ENCODE peak calls at places on chromosomes 12 and 14, in ten cellular contexts. One of them, this sample, is unnamed. For H3K4me1, the result is how much of the 10 kb centered on the place peaks cover.

GRCh38 chr14:31189346-31190219 is 18.0 kb downstream of the HECTD1 start:
- DNase-seq in neuronal stem cell: no peak
- DNase-seq in heart right ventricle: no peak
- DNase-seq in neural progenitor cell: no peak
- DNase-seq in breast epithelium: no peak
- DNase-seq in mesendoderm: no peak
- DNase-seq in right atrium auricular region: no peak
- DNase-seq in left ventricle myocardium inferior: no peak
- DNase-seq in cardiac muscle cell: no peak
- DNase-seq in lower lobe of right lung: no peak
- DNase-seq in this sample: no peak

GRCh38 chr14:59208224-59208814 is 19.9 kb downstream of the DAAM1 start:
- DNase-seq in left ventricle myocardium inferior: no peak
- DNase-seq in heart right ventricle: no peak
- DNase-seq in right atrium auricular region: no peak
- DNase-seq in breast epithelium: no peak
- DNase-seq in neuronal stem cell: no peak
- DNase-seq in neural progenitor cell: no peak
- DNase-seq in mesendoderm: peak
- DNase-seq in lower lobe of right lung: no peak
- DNase-seq in cardiac muscle cell: peak
- DNase-seq in this sample: no peak

GRCh38 chr14:94362614-94363133 is 25.7 kb downstream of the SERPINA1 start:
- DNase-seq in cardiac muscle cell: no peak
- DNase-seq in breast epithelium: no peak
- DNase-seq in heart right ventricle: no peak
- DNase-seq in mesendoderm: no peak
- DNase-seq in lower lobe of right lung: no peak
- DNase-seq in right atrium auricular region: no peak
- DNase-seq in left ventricle myocardium inferior: no peak
- DNase-seq in neuronal stem cell: no peak
- DNase-seq in neural progenitor cell: no peak
- DNase-seq in this sample: no peak

GRCh38 chr12:108328420-108328819 is 10.7 kb downstream of the CMKLR1 start:
- DNase-seq in breast epithelium: no peak
- DNase-seq in mesendoderm: no peak
- DNase-seq in lower lobe of right lung: no peak
- DNase-seq in right atrium auricular region: no peak
- DNase-seq in neuronal stem cell: no peak
- DNase-seq in neural progenitor cell: no peak
- DNase-seq in heart right ventricle: no peak
- DNase-seq in cardiac muscle cell: no peak
- DNase-seq in left ventricle myocardium inferior: no peak
- DNase-seq in this sample: no peak

GRCh38 chr14:68979722-68980552 is 835 bp upstream of the ACTN1 start:
- DNase-seq in mesendoderm: peak
- DNase-seq in cardiac muscle cell: no peak
- DNase-seq in neuronal stem cell: peak
- DNase-seq in breast epithelium: peak
- DNase-seq in left ventricle myocardium inferior: peak
- DNase-seq in lower lobe of right lung: peak
- DNase-seq in right atrium auricular region: no peak
- DNase-seq in heart right ventricle: peak
- DNase-seq in neural progenitor cell: peak
- DNase-seq in this sample: peak

GRCh38 chr14:92599786-92600185 is 86.2 kb downstream of the RIN3 start:
- DNase-seq in cardiac muscle cell: no peak
- DNase-seq in lower lobe of right lung: no peak
- DNase-seq in breast epithelium: no peak
- DNase-seq in left ventricle myocardium inferior: no peak
- DNase-seq in heart right ventricle: no peak
- DNase-seq in neural progenitor cell: no peak
- DNase-seq in mesendoderm: no peak
- DNase-seq in neuronal stem cell: no peak
- DNase-seq in right atrium auricular region: no peak
- DNase-seq in this sample: no peak

GRCh38 chr12:126492181-126492580 is 1426.9 kb downstream of the AACS start:
- DNase-seq in mesendoderm: peak
- DNase-seq in breast epithelium: no peak
- DNase-seq in right atrium auricular region: no peak
- DNase-seq in neural progenitor cell: no peak
- DNase-seq in lower lobe of right lung: no peak
- DNase-seq in heart right ventricle: no peak
- DNase-seq in left ventricle myocardium inferior: no peak
- DNase-seq in neuronal stem cell: no peak
- DNase-seq in cardiac muscle cell: peak
- DNase-seq in this sample: no peak

GRCh38 chr14:92657457-92658142 is 90.8 kb downstream of the LGMN start:
- DNase-seq in mesendoderm: no peak
- DNase-seq in right atrium auricular region: peak
- DNase-seq in lower lobe of right lung: peak
- DNase-seq in neuronal stem cell: no peak
- DNase-seq in neural progenitor cell: no peak
- DNase-seq in cardiac muscle cell: no peak
- DNase-seq in heart right ventricle: peak
- DNase-seq in breast epithelium: peak
- DNase-seq in left ventricle myocardium inferior: peak
- DNase-seq in this sample: no peak

GRCh38 chr12:113071427-113072112 is 15.0 kb downstream of the DTX1 start:
- DNase-seq in right atrium auricular region: no peak
- DNase-seq in mesendoderm: no peak
- DNase-seq in left ventricle myocardium inferior: no peak
- DNase-seq in lower lobe of right lung: no peak
- DNase-seq in neural progenitor cell: peak
- DNase-seq in heart right ventricle: peak
- DNase-seq in breast epithelium: no peak
- DNase-seq in neuronal stem cell: no peak
- DNase-seq in cardiac muscle cell: no peak
- DNase-seq in this sample: no peak

GRCh38 chr12:113075137-113075683 is 18.7 kb downstream of the DTX1 start:
- DNase-seq in lower lobe of right lung: no peak
- DNase-seq in breast epithelium: no peak
- DNase-seq in mesendoderm: no peak
- DNase-seq in right atrium auricular region: no peak
- DNase-seq in heart right ventricle: no peak
- DNase-seq in neuronal stem cell: no peak
- DNase-seq in neural progenitor cell: no peak
- DNase-seq in left ventricle myocardium inferior: no peak
- DNase-seq in cardiac muscle cell: no peak
- DNase-seq in this sample: no peak

GRCh38 chr12:113072136-113072535 is 15.6 kb downstream of the DTX1 start:
- DNase-seq in neural progenitor cell: no peak
- DNase-seq in left ventricle myocardium inferior: no peak
- DNase-seq in heart right ventricle: no peak
- DNase-seq in right atrium auricular region: no peak
- DNase-seq in mesendoderm: no peak
- DNase-seq in neuronal stem cell: no peak
- DNase-seq in breast epithelium: no peak
- DNase-seq in lower lobe of right lung: no peak
- DNase-seq in cardiac muscle cell: no peak
- DNase-seq in this sample: no peak

GRCh38 chr12:113071063-113071426 is 14.5 kb downstream of the DTX1 start:
- DNase-seq in neural progenitor cell: no peak
- DNase-seq in left ventricle myocardium inferior: peak
- DNase-seq in right atrium auricular region: no peak
- DNase-seq in breast epithelium: no peak
- DNase-seq in heart right ventricle: no peak
- DNase-seq in neuronal stem cell: no peak
- DNase-seq in mesendoderm: no peak
- DNase-seq in cardiac muscle cell: no peak
- DNase-seq in lower lobe of right lung: no peak
- DNase-seq in this sample: no peak

DNA sequence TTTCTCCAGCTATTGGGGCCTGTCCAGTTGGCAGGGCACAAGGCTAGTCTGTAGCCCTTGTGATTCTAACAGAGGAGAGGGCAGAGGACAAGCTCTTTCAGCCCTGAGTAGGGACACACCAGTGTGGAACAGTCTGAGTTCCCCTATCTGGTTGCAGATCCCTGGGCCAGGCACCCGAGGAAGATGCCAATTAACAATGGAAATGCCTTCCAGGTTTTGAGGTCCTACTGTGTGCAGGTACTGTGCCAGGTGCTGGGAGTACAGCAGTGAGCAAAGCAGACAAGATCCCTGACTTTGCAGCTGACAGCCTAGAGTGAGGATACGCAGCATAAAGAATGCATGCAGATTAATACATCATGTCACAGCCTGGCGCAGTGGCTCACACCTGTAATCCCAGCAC is 17.1 kb downstream of the DTX1 start:
- DNase-seq in lower lobe of right lung: no peak
- DNase-seq in cardiac muscle cell: no peak
- DNase-seq in right atrium auricular region: no peak
- DNase-seq in heart right ventricle: no peak
- DNase-seq in neural progenitor cell: no peak
- DNase-seq in mesendoderm: no peak
- DNase-seq in neuronal stem cell: no peak
- DNase-seq in breast epithelium: no peak
- DNase-seq in left ventricle myocardium inferior: no peak
- DNase-seq in this sample: no peak
- H3K4me1 ChIP-seq in lower lobe of right lung: under half
- H3K4me1 ChIP-seq in cardiac muscle cell: under half
- H3K4me1 ChIP-seq in right atrium auricular region: under half
- H3K4me1 ChIP-seq in heart right ventricle: under half
- H3K4me1 ChIP-seq in neural progenitor cell: under half
- H3K4me1 ChIP-seq in mesendoderm: under half
- H3K4me1 ChIP-seq in neuronal stem cell: under half
- H3K4me1 ChIP-seq in breast epithelium: under half
- H3K4me1 ChIP-seq in left ventricle myocardium inferior: under half
- H3K4me1 ChIP-seq in this sample: under half

GRCh38 chr12:99911076-99911475 is 73.7 kb downstream of the ANKS1B start:
- DNase-seq in heart right ventricle: no peak
- DNase-seq in neural progenitor cell: no peak
- DNase-seq in right atrium auricular region: peak
- DNase-seq in neuronal stem cell: no peak
- DNase-seq in mesendoderm: peak
- DNase-seq in breast epithelium: peak
- DNase-seq in lower lobe of right lung: no peak
- DNase-seq in cardiac muscle cell: peak
- DNase-seq in left ventricle myocardium inferior: no peak
- DNase-seq in this sample: no peak

GRCh38 chr12:99910342-99910741 is 74.4 kb downstream of the ANKS1B start:
- DNase-seq in lower lobe of right lung: no peak
- DNase-seq in heart right ventricle: no peak
- DNase-seq in neuronal stem cell: no peak
- DNase-seq in left ventricle myocardium inferior: no peak
- DNase-seq in breast epithelium: no peak
- DNase-seq in neural progenitor cell: no peak
- DNase-seq in right atrium auricular region: no peak
- DNase-seq in cardiac muscle cell: peak
- DNase-seq in mesendoderm: no peak
- DNase-seq in this sample: no peak

GRCh38 chr12:99915251-99916082 is 69.3 kb downstream of the ANKS1B start:
- DNase-seq in neuronal stem cell: no peak
- DNase-seq in cardiac muscle cell: peak
- DNase-seq in heart right ventricle: no peak
- DNase-seq in right atrium auricular region: no peak
- DNase-seq in lower lobe of right lung: no peak
- DNase-seq in left ventricle myocardium inferior: no peak
- DNase-seq in breast epithelium: no peak
- DNase-seq in neural progenitor cell: no peak
- DNase-seq in mesendoderm: no peak
- DNase-seq in this sample: no peak

GRCh38 chr12:99914206-99914605 is 70.5 kb downstream of the ANKS1B start:
- DNase-seq in breast epithelium: no peak
- DNase-seq in right atrium auricular region: no peak
- DNase-seq in neural progenitor cell: no peak
- DNase-seq in neuronal stem cell: no peak
- DNase-seq in mesendoderm: peak
- DNase-seq in cardiac muscle cell: no peak
- DNase-seq in lower lobe of right lung: no peak
- DNase-seq in heart right ventricle: no peak
- DNase-seq in left ventricle myocardium inferior: no peak
- DNase-seq in this sample: no peak

DNA sequence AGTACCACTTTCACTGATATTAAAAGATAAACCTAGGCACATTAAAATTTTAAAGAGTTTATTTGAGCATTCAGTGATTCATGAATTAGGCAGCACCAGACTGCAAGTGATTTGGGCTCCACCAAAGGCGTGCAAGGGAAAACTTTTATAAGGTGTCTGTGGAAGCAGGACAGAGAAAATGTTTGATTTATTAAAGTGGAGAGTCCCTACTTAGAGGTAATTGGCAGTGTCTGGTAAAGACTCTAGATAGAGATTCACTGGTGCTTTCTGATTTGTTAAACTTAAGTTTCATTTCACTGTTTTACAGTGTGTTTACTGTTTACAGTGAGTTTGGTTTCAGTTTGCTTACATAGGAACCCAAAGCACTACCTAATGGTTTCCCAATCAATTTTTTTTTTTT is 72.8 kb downstream of the ANKS1B start:
- DNase-seq in left ventricle myocardium inferior: no peak
- DNase-seq in mesendoderm: no peak
- DNase-seq in lower lobe of right lung: no peak
- DNase-seq in neural progenitor cell: no peak
- DNase-seq in neuronal stem cell: no peak
- DNase-seq in right atrium auricular region: no peak
- DNase-seq in cardiac muscle cell: peak
- DNase-seq in breast epithelium: no peak
- DNase-seq in heart right ventricle: no peak
- DNase-seq in this sample: no peak
- H3K4me1 ChIP-seq in left ventricle myocardium inferior: under half
- H3K4me1 ChIP-seq in mesendoderm: under half
- H3K4me1 ChIP-seq in lower lobe of right lung: under half
- H3K4me1 ChIP-seq in neural progenitor cell: under half
- H3K4me1 ChIP-seq in neuronal stem cell: under half
- H3K4me1 ChIP-seq in right atrium auricular region: under half
- H3K4me1 ChIP-seq in cardiac muscle cell: under half
- H3K4me1 ChIP-seq in breast epithelium: under half
- H3K4me1 ChIP-seq in heart right ventricle: under half
- H3K4me1 ChIP-seq in this sample: under half

GRCh38 chr12:116186482-116187157 is 90.9 kb downstream of the MED13L start:
- DNase-seq in neural progenitor cell: no peak
- DNase-seq in mesendoderm: no peak
- DNase-seq in heart right ventricle: no peak
- DNase-seq in left ventricle myocardium inferior: no peak
- DNase-seq in lower lobe of right lung: no peak
- DNase-seq in cardiac muscle cell: no peak
- DNase-seq in right atrium auricular region: no peak
- DNase-seq in neuronal stem cell: no peak
- DNase-seq in breast epithelium: no peak
- DNase-seq in this sample: no peak
- H3K4me1 ChIP-seq in neural progenitor cell: half or more
- H3K4me1 ChIP-seq in mesendoderm: under half
- H3K4me1 ChIP-seq in heart right ventricle: half or more
- H3K4me1 ChIP-seq in left ventricle myocardium inferior: half or more
- H3K4me1 ChIP-seq in lower lobe of right lung: half or more
- H3K4me1 ChIP-seq in cardiac muscle cell: half or more
- H3K4me1 ChIP-seq in right atrium auricular region: under half
- H3K4me1 ChIP-seq in neuronal stem cell: under half
- H3K4me1 ChIP-seq in breast epithelium: under half
- H3K4me1 ChIP-seq in this sample: under half

GRCh38 chr14:50823763-50824636 is 7.0 kb downstream of the NIN start:
- DNase-seq in neuronal stem cell: no peak
- DNase-seq in neural progenitor cell: no peak
- DNase-seq in mesendoderm: peak
- DNase-seq in breast epithelium: no peak
- DNase-seq in cardiac muscle cell: no peak
- DNase-seq in right atrium auricular region: no peak
- DNase-seq in left ventricle myocardium inferior: no peak
- DNase-seq in lower lobe of right lung: no peak
- DNase-seq in heart right ventricle: no peak
- DNase-seq in this sample: no peak

GRCh38 chr14:50823051-50823762 is 7.8 kb downstream of the NIN start:
- DNase-seq in left ventricle myocardium inferior: peak
- DNase-seq in neural progenitor cell: no peak
- DNase-seq in mesendoderm: peak
- DNase-seq in neuronal stem cell: no peak
- DNase-seq in right atrium auricular region: no peak
- DNase-seq in lower lobe of right lung: no peak
- DNase-seq in heart right ventricle: no peak
- DNase-seq in breast epithelium: no peak
- DNase-seq in cardiac muscle cell: no peak
- DNase-seq in this sample: no peak

GRCh38 chr14:50820786-50821185 is 10.2 kb downstream of the NIN start:
- DNase-seq in right atrium auricular region: no peak
- DNase-seq in neuronal stem cell: no peak
- DNase-seq in lower lobe of right lung: no peak
- DNase-seq in cardiac muscle cell: no peak
- DNase-seq in left ventricle myocardium inferior: no peak
- DNase-seq in mesendoderm: no peak
- DNase-seq in neural progenitor cell: no peak
- DNase-seq in heart right ventricle: no peak
- DNase-seq in breast epithelium: no peak
- DNase-seq in this sample: no peak

GRCh38 chr14:50821471-50822464 is 9.2 kb downstream of the NIN start:
- DNase-seq in mesendoderm: no peak
- DNase-seq in neural progenitor cell: no peak
- DNase-seq in left ventricle myocardium inferior: peak
- DNase-seq in neuronal stem cell: no peak
- DNase-seq in lower lobe of right lung: peak
- DNase-seq in heart right ventricle: peak
- DNase-seq in cardiac muscle cell: no peak
- DNase-seq in right atrium auricular region: no peak
- DNase-seq in breast epithelium: no peak
- DNase-seq in this sample: peak

DNA sequence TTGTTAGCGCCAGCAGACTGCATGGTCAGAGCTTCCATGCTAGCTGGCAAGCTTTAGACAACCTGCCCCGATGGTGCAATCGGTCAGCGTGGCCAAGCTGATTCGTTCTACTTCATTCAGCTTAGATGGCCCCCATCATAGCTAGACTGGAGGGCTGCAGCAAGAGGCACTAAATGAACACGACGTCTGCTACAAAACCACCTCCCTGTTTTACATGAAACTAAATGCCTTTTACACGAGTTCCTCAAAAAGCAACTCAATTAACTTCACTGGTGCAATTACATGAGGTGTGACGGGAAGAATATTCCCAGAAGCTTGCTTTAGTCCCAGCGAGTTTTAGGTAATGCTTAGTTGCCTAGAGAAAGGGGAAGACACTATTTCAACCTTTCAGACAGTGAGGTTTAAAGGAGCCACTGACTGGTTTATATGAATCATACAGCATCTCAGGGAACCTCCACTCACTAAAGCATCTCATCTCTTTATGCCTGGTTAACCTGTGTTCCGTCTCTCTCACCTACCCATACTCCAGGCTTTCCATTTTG is 8.4 kb downstream of the NIN start:
- DNase-seq in mesendoderm: no peak
- DNase-seq in right atrium auricular region: no peak
- DNase-seq in neural progenitor cell: no peak
- DNase-seq in breast epithelium: no peak
- DNase-seq in neuronal stem cell: no peak
- DNase-seq in cardiac muscle cell: no peak
- DNase-seq in left ventricle myocardium inferior: no peak
- DNase-seq in lower lobe of right lung: no peak
- DNase-seq in heart right ventricle: no peak
- DNase-seq in this sample: no peak
- H3K4me1 ChIP-seq in mesendoderm: under half
- H3K4me1 ChIP-seq in right atrium auricular region: under half
- H3K4me1 ChIP-seq in neural progenitor cell: under half
- H3K4me1 ChIP-seq in breast epithelium: under half
- H3K4me1 ChIP-seq in neuronal stem cell: under half
- H3K4me1 ChIP-seq in cardiac muscle cell: under half
- H3K4me1 ChIP-seq in left ventricle myocardium inferior: under half
- H3K4me1 ChIP-seq in lower lobe of right lung: under half
- H3K4me1 ChIP-seq in heart right ventricle: half or more
- H3K4me1 ChIP-seq in this sample: under half